ENCODE peak calls at places on chromosomes 4 and X, in four cellular contexts. N, F, O and X are unnamed samples.
A peak's percentile ranks its signal among the peaks of the same experiment; 100 is the strongest.

GRCh38 chrX:574355-574754 is 56.2 kb upstream of the SHOX start:
- DNase-seq in N (no peak), F (no peak), O (no peak), X (no peak)

GRCh38 chrX:47247206-47247998 is 14.6 kb downstream of the USP11 start:
- DNase-seq in N (no peak), F (no peak), O (no peak), X (no peak)

GRCh38 chr4:22389240-22389871 is 126.5 kb downstream of the ADGRA3 start:
- DNase-seq in N (no peak), F (peak; percentile 21), O (peak; percentile 68), X (peak; percentile 65)

GRCh38 chr4:38860788-38861424 is 4.3 kb upstream of the TLR6 start:
- DNase-seq in N (no peak), F (peak; percentile 35), O (peak; percentile 72), X (peak; percentile 88)

GRCh38 chr4:122715221-122715620 is 17.3 kb upstream of the BBS12 start:
- DNase-seq in N (no peak), F (no peak), O (no peak), X (no peak)

GRCh38 chr4:6529021-6529420 is 46.0 kb upstream of the MAN2B2 start:
- DNase-seq in N (no peak), F (no peak), O (no peak), X (no peak)

GRCh38 chrX:69014200-69014599 is 151.1 kb downstream of the PJA1 start:
- DNase-seq in N (no peak), F (no peak), O (no peak), X (no peak)

GRCh38 chr4:74635074-74635473 is 159.2 kb downstream of the BTC start:
- DNase-seq in N (no peak), F (no peak), O (no peak), X (no peak)